ENCODE peak calls at places on chromosome 18, in four cellular contexts. A, C, D and O are unnamed samples.

GRCh38 chr18:80119111-80119510 is 10.0 kb downstream of the ADNP2 start:
- DNase-seq in A (no peak), D (no peak), C (no peak), O (no peak)

GRCh38 chr18:21109936-21110666 is 1.5 kb downstream of the ROCK1 start:
- DNase-seq in C (no peak), D (no peak), A (peak; percentile 57), O (no peak)

GRCh38 chr18:25950321-25950720 is 140.1 kb downstream of the SS18 start:
- DNase-seq in D (no peak), C (no peak), A (no peak), O (no peak)

GRCh38 chr18:37985126-37985525 is 419.5 kb upstream of the CELF4 start:
- DNase-seq in C (no peak), A (no peak), D (no peak), O (no peak)

GRCh38 chr18:45588831-45589558 is 26.3 kb upstream of the SLC14A2 start:
- DNase-seq in D (no peak), A (no peak), C (no peak), O (no peak)

GRCh38 chr18:59265246-59266018 is 7.8 kb downstream of the RAX start:
- DNase-seq in D (peak; percentile 5), A (no peak), C (no peak), O (peak; percentile 59)

GRCh38 chr18:24271381-24272331 is 126.0 kb downstream of the OSBPL1A start:
- DNase-seq in D (no peak), C (peak; percentile 74), A (peak; percentile 82), O (peak; percentile 79)

GRCh38 chr18:10928971-10929373 is 220.4 kb downstream of the PIEZO2 start:
- DNase-seq in C (no peak), D (no peak), A (peak; percentile 68), O (no peak)

GRCh38 chr18:24561369-24561768 is 100.9 kb downstream of the HRH4 start:
- DNase-seq in C (no peak), D (no peak), A (no peak), O (no peak)

GRCh38 chr18:79749251-79750191 is 48.2 kb upstream of the KCNG2 start:
- DNase-seq in D (no peak), A (no peak), C (no peak), O (peak; percentile 10)

GRCh38 chr18:59784694-59785093 is 87.5 kb upstream of the CCBE1 start:
- DNase-seq in A (no peak), C (no peak), D (no peak), O (no peak)